ENCODE peak calls at places on chromosome 9, in four cellular contexts. F is spleen, O is fibroblast of lung, A is stomach. I is an unnamed sample.

GRCh38 chr9:21904776-21905175 is 89.4 kb downstream of the CDKN2A start:
- DNase-seq in A (no peak), F (no peak), O (peak; percentile 8), I (no peak)

GRCh38 chr9:89317282-89317681 is 1.0 kb upstream of the SECISBP2 start:
- DNase-seq in O (no peak), A (no peak), F (no peak), I (no peak)

GRCh38 chr9:88106492-88106891 is 31.8 kb downstream of the SPATA31C2 start:
- DNase-seq in A (peak; percentile 27), O (peak; percentile 32), F (no peak), I (peak; percentile 5)

GRCh38 chr9:92501671-92502393 is 19.5 kb upstream of the ASPN start:
- DNase-seq in F (no peak), O (peak; percentile 31), A (peak; percentile 34), I (no peak)

GRCh38 chr9:29830815-29831214 is 2257.5 kb upstream of the C9orf72 start:
- DNase-seq in F (no peak), O (peak; percentile 3), A (no peak), I (no peak)

GRCh38 chr9:133768859-133769510 is 30.8 kb upstream of the SARDH start:
- DNase-seq in F (peak; percentile 59), A (peak; percentile 21), O (no peak), I (peak; percentile 85)

GRCh38 chr9:4077499-4078102 is 222.3 kb downstream of the GLIS3 start:
- DNase-seq in O (peak; percentile 76), F (no peak), A (peak; percentile 80), I (peak; percentile 84)

GRCh38 chr9:126165755-126166154 is 160.9 kb upstream of the MVB12B start:
- DNase-seq in A (peak; percentile 7), F (peak; percentile 64), O (no peak), I (no peak)

GRCh38 chr9:72979405-72980100 is 26.7 kb upstream of the ALDH1A1 start:
- DNase-seq in A (no peak), O (no peak), F (no peak), I (no peak)

GRCh38 chr9:27763831-27764230 is 190.6 kb upstream of the C9orf72 start:
- DNase-seq in F (no peak), A (no peak), O (no peak), I (no peak)

DNA sequence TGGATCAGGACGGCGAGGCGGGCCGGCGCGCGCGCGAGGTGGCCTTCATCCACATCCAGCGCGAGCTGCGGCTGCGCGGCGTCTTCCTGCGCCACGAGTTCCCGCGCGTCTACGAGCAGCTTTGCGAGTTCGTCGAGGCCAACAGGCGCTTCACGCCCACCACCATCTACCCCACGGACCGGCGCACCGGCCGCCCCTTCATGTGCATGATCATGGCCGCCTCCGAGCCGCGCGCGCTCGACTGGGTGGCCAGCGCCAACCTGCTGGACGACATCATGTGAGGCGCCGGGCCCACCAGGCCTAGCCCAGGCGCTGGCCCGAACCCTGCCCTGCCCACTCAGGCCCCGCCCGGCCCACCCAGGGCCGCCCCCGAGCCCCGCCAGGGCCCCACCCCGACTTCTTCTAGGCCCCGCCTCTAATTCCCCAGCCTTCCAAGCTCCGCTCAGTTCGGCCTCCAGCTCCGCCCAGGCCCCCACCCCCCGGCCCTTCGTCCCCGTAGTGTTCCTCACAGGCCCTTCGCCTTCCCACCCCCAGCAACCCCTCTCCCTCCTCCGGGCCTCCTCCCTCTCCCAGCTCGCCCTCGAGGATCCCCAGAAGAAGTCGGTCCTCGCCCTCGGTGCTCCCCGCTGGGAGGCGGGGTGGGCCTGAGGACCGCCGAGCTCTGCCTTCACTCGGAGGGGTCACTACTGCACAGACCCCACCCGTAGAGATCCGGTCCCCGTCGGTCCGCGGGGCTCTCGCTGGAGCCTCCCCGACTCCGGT is 2.0 kb upstream of the PHPT1 start:
- DNase-seq in A (peak; percentile 65), O (peak; percentile 57), F (no peak), I (no peak)
- H3K4me1 ChIP-seq in A (peaks cover 88% of the 10 kb centered on the region), O (peaks cover 5% of the 10 kb centered on the region), F (peaks cover 56% of the 10 kb centered on the region), I (peaks cover 16% of the 10 kb centered on the region)

GRCh38 chr9:121738391-121738790 is 87.0 kb downstream of the DAB2IP start:
- DNase-seq in O (no peak), F (no peak), A (no peak), I (no peak)
- H3K4me1 ChIP-seq in O (peaks cover 33% of the 10 kb centered on the region), F (peaks cover 43% of the 10 kb centered on the region), A (peaks cover 95% of the 10 kb centered on the region), I (peaks cover 22% of the 10 kb centered on the region)

GRCh38 chr9:114096041-114096511 is 3.0 kb downstream of the KIF12 start:
- DNase-seq in O (no peak), A (no peak), F (peak; percentile 49), I (peak; percentile 58)

GRCh38 chr9:114092336-114092735 is 6.8 kb downstream of the KIF12 start:
- DNase-seq in F (no peak), A (no peak), O (no peak), I (peak; percentile 21)

GRCh38 chr9:114094971-114095370 is 4.1 kb downstream of the KIF12 start:
- DNase-seq in F (peak; percentile 66), O (no peak), A (no peak), I (peak; percentile 43)

GRCh38 chr9:114093031-114093471 is 6.0 kb downstream of the KIF12 start:
- DNase-seq in O (no peak), A (no peak), F (no peak), I (peak; percentile 60)

DNA sequence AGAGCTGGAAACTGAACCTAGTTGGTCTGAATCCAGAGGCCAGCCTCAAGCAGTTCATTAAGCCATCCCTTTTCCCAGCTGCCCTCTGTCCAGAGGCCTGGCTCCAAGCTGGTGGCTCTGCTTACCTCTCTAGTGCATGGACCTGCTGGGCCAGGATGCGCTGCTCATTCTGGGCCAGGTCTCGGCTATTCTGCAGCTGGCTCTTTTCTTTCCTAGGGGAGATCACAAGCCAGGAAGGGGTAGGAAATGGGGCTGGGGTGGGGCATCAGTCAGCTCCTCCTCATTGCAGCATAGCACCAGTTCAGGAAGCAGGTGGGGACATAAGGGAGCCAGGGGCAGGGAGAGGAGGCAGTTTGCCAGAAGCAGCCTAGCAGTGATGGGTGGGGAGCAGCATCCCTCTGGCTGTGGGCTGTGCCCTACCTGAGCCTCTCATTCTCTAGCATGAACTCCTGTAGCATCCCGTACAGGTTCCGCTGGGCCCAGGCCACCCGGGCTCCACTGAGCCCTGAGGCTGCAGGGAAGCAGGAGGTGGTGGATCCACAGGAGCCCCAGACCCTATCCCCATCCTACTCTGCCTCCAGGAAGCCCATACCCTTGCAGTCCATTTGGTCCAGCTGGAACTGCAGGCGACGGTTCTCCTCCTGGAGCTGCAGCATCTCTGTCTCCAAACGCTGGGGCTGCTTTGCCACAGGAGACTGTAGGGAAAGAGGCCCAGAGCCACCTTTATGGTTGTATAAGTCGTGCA is 5.2 kb downstream of the KIF12 start:
- DNase-seq in A (no peak), O (no peak), F (peak; percentile 54), I (peak; percentile 65)
- H3K4me1 ChIP-seq in A (peaks cover 24% of the 10 kb centered on the region), O (no peaks in the 10 kb centered on the region), F (peaks cover 9% of the 10 kb centered on the region), I (no peaks in the 10 kb centered on the region)

GRCh38 chr9:136351237-136351800 is 12.2 kb downstream of the DNLZ start:
- DNase-seq in A (no peak), O (no peak), F (no peak), I (no peak)
- H3K4me1 ChIP-seq in A (peaks cover 18% of the 10 kb centered on the region), O (peaks cover 5% of the 10 kb centered on the region), F (peaks cover 8% of the 10 kb centered on the region), I (peaks cover 12% of the 10 kb centered on the region)

DNA sequence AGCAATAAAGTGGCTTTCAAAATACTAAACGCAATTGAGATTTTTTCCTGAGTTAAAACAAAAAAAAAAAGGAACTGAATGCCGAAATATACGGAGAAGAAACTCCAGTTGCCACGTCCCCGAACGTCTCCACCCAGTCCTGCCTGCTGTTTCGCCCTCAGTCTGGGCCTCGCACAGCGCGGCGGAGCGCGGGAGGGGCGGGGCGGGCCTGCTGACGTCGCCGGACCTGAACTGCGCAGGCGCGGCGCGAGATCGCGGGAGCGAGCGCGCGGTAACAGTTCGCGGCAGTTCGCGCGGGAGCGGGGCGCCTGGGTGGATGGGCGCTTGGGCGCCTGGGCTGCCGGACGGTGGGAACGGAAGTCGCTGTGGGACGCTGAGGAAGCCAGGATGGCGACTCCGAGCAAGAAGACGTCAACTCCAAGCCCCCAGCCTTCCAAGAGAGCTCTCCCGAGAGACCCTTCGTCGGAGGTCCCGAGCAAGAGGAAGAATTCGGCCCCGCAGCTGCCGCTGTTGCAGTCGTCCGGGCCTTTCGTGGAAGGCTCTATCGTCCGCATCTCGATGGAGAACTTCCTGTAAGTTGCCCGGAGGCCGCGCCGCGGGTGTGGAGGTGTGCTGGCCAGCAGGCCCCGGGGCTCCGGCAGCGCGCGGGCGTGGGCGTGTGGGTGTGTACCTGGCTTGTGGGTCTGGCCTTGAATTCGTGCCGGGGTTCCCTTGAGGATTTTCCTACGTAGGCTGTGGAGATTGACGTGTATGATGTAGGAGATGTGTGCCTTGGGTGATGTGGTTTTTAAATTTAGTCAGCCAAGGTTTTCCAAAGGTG is at the start of gene SMC5:
- DNase-seq in O (peak; percentile 90), F (peak; percentile 97), A (peak; percentile 91), I (peak; percentile 96)
- H3K4me1 ChIP-seq in O (peaks cover 12% of the 10 kb centered on the region), F (peaks cover 40% of the 10 kb centered on the region), A (peaks cover 34% of the 10 kb centered on the region), I (peaks cover 62% of the 10 kb centered on the region)

GRCh38 chr9:136244116-136244775 is 1.4 kb downstream of the QSOX2 start:
- DNase-seq in F (no peak), A (no peak), O (peak; percentile 27), I (peak; percentile 89)

GRCh38 chr9:136241540-136241939 is 4.1 kb downstream of the QSOX2 start:
- DNase-seq in F (no peak), O (no peak), A (no peak), I (no peak)

GRCh38 chr9:136242248-136242647 is 3.4 kb downstream of the QSOX2 start:
- DNase-seq in A (no peak), O (no peak), F (no peak), I (no peak)

GRCh38 chr9:136243631-136244030 is 2.0 kb downstream of the QSOX2 start:
- DNase-seq in O (no peak), A (no peak), F (no peak), I (no peak)

DNA sequence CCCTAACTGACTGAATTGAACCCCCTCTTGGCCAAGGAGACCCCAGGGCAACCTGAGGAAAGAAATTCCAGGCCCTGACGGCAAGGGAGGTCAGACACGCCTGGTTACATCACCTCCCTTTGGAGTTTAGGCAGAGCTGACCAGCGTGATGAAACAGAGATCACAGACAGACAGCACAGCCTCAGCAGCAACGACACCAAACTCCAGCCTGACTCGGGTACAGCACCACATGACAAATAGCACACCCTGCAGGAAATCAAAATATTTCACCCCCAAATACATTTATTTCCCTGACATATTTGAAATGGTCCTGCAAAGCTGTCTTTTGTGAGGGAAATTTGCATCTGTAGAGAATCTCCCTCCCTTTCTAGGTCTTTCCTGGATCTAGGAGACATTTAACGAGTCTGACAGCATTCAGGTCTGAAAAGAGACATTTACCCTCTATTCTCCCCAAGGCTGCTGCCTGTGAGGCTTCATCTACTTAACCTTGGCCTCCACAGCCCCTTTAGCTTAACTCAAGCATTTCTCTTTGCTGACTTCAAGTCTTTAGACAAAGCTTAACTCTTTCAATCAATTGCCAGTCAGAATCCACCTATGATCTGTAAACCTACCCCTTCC is 2.6 kb downstream of the QSOX2 start:
- DNase-seq in F (no peak), O (no peak), A (no peak), I (no peak)
- H3K4me1 ChIP-seq in F (peaks cover 80% of the 10 kb centered on the region), O (peaks cover 4% of the 10 kb centered on the region), A (peaks cover 45% of the 10 kb centered on the region), I (peaks cover 18% of the 10 kb centered on the region)

GRCh38 chr9:95411211-95411892 is 93.8 kb upstream of the FANCC start:
- DNase-seq in F (no peak), O (no peak), A (no peak), I (no peak)
- H3K4me1 ChIP-seq in F (no peaks in the 10 kb centered on the region), O (peaks cover 2% of the 10 kb centered on the region), A (no peaks in the 10 kb centered on the region), I (peaks cover 5% of the 10 kb centered on the region)

GRCh38 chr9:123089040-123089439 is 55.6 kb downstream of the GPR21 start:
- DNase-seq in O (no peak), F (no peak), A (no peak), I (no peak)

GRCh38 chr9:123083680-123084079 is 50.2 kb downstream of the GPR21 start:
- DNase-seq in O (no peak), A (no peak), F (no peak), I (no peak)

GRCh38 chr9:123087359-123087888 is 54.0 kb downstream of the GPR21 start:
- DNase-seq in F (no peak), A (no peak), O (no peak), I (no peak)

GRCh38 chr9:123084256-123084655 is 50.8 kb downstream of the GPR21 start:
- DNase-seq in A (no peak), F (no peak), O (no peak), I (no peak)

GRCh38 chr9:123085916-123086315 is 52.4 kb downstream of the GPR21 start:
- DNase-seq in F (no peak), O (no peak), A (no peak), I (no peak)
- H3K4me1 ChIP-seq in F (no peaks in the 10 kb centered on the region), O (no peaks in the 10 kb centered on the region), A (no peaks in the 10 kb centered on the region), I (no peaks in the 10 kb centered on the region)